ENCODE peak calls at places on chromosome 18, in six cellular contexts. One of them, this sample, is unnamed.

GRCh38 chr18:515156-515815 is 14.8 kb upstream of the COLEC12 start:
- DNase-seq in T-helper 2 cell: no peak
- DNase-seq in GM12892: no peak
- DNase-seq in spleen: no peak
- DNase-seq in MG63: peak
- DNase-seq in Karpas-422: no peak
- DNase-seq in this sample: no peak

GRCh38 chr18:44128365-44128764 is 552.3 kb upstream of the SETBP1 start:
- DNase-seq in T-helper 2 cell: no peak
- DNase-seq in GM12892: no peak
- DNase-seq in spleen: no peak
- DNase-seq in MG63: no peak
- DNase-seq in Karpas-422: no peak
- DNase-seq in this sample: no peak

GRCh38 chr18:62937065-62937464 is 221.7 kb downstream of the PHLPP1 start:
- DNase-seq in T-helper 2 cell: no peak
- DNase-seq in GM12892: no peak
- DNase-seq in spleen: no peak
- DNase-seq in MG63: peak
- DNase-seq in Karpas-422: no peak
- DNase-seq in this sample: no peak

GRCh38 chr18:56314396-56314795 is 324.0 kb downstream of the TXNL1 start:
- DNase-seq in T-helper 2 cell: no peak
- DNase-seq in GM12892: no peak
- DNase-seq in spleen: no peak
- DNase-seq in MG63: no peak
- DNase-seq in Karpas-422: no peak
- DNase-seq in this sample: no peak

GRCh38 chr18:78859686-78860085 is 119.9 kb upstream of the SALL3 start:
- DNase-seq in T-helper 2 cell: no peak
- DNase-seq in GM12892: no peak
- DNase-seq in spleen: no peak
- DNase-seq in MG63: no peak
- DNase-seq in Karpas-422: no peak
- DNase-seq in this sample: no peak

GRCh38 chr18:7608798-7609197 is 41.7 kb downstream of the PTPRM start:
- DNase-seq in T-helper 2 cell: no peak
- DNase-seq in GM12892: no peak
- DNase-seq in spleen: no peak
- DNase-seq in MG63: no peak
- DNase-seq in Karpas-422: no peak
- DNase-seq in this sample: no peak

GRCh38 chr18:49562481-49563129 is 748 bp downstream of the LIPG start:
- DNase-seq in T-helper 2 cell: no peak
- DNase-seq in GM12892: no peak
- DNase-seq in spleen: no peak
- DNase-seq in MG63: no peak
- DNase-seq in Karpas-422: no peak
- DNase-seq in this sample: no peak

GRCh38 chr18:79941473-79942119 is 9.9 kb downstream of the SLC66A2 start:
- DNase-seq in T-helper 2 cell: no peak
- DNase-seq in GM12892: no peak
- DNase-seq in spleen: peak
- DNase-seq in MG63: no peak
- DNase-seq in Karpas-422: no peak
- DNase-seq in this sample: no peak

GRCh38 chr18:62555135-62555534 is 32.3 kb downstream of the ZCCHC2 start:
- DNase-seq in T-helper 2 cell: no peak
- DNase-seq in GM12892: no peak
- DNase-seq in spleen: no peak
- DNase-seq in MG63: no peak
- DNase-seq in Karpas-422: no peak
- DNase-seq in this sample: no peak

GRCh38 chr18:56851774-56852173 is 200.6 kb downstream of the WDR7 start:
- DNase-seq in T-helper 2 cell: no peak
- DNase-seq in GM12892: no peak
- DNase-seq in spleen: no peak
- DNase-seq in MG63: no peak
- DNase-seq in Karpas-422: no peak
- DNase-seq in this sample: no peak

GRCh38 chr18:64851796-64852195 is 702.9 kb upstream of the LINC00305 start:
- DNase-seq in T-helper 2 cell: no peak
- DNase-seq in GM12892: no peak
- DNase-seq in spleen: no peak
- DNase-seq in MG63: no peak
- DNase-seq in Karpas-422: no peak
- DNase-seq in this sample: no peak

GRCh38 chr18:66682855-66683322 is 79.0 kb upstream of the CDH19 start:
- DNase-seq in T-helper 2 cell: no peak
- DNase-seq in GM12892: no peak
- DNase-seq in spleen: no peak
- DNase-seq in MG63: no peak
- DNase-seq in Karpas-422: no peak
- DNase-seq in this sample: no peak

GRCh38 chr18:3848316-3848715 is 398.3 kb downstream of the TGIF1 start:
- DNase-seq in T-helper 2 cell: no peak
- DNase-seq in GM12892: no peak
- DNase-seq in spleen: no peak
- DNase-seq in MG63: no peak
- DNase-seq in Karpas-422: no peak
- DNase-seq in this sample: no peak

GRCh38 chr18:53906681-53907080 is 317.8 kb downstream of the MBD2 start:
- DNase-seq in T-helper 2 cell: no peak
- DNase-seq in GM12892: no peak
- DNase-seq in spleen: no peak
- DNase-seq in MG63: peak
- DNase-seq in Karpas-422: no peak
- DNase-seq in this sample: no peak

GRCh38 chr18:9055185-9055584 is 47.3 kb upstream of the NDUFV2 start:
- DNase-seq in T-helper 2 cell: no peak
- DNase-seq in GM12892: no peak
- DNase-seq in spleen: no peak
- DNase-seq in MG63: no peak
- DNase-seq in Karpas-422: no peak
- DNase-seq in this sample: no peak

GRCh38 chr18:40133253-40133652 is 1821.8 kb upstream of the PIK3C3 start:
- DNase-seq in T-helper 2 cell: no peak
- DNase-seq in GM12892: no peak
- DNase-seq in spleen: no peak
- DNase-seq in MG63: no peak
- DNase-seq in Karpas-422: no peak
- DNase-seq in this sample: no peak

GRCh38 chr18:64111950-64112349 is 36.9 kb downstream of the LINC00305 start:
- DNase-seq in T-helper 2 cell: no peak
- DNase-seq in GM12892: no peak
- DNase-seq in spleen: no peak
- DNase-seq in MG63: no peak
- DNase-seq in Karpas-422: no peak
- DNase-seq in this sample: no peak

GRCh38 chr18:6242004-6242403 is 172.7 kb downstream of the L3MBTL4 start:
- DNase-seq in T-helper 2 cell: no peak
- DNase-seq in GM12892: no peak
- DNase-seq in spleen: no peak
- DNase-seq in MG63: no peak
- DNase-seq in Karpas-422: peak
- DNase-seq in this sample: no peak

GRCh38 chr18:43501099-43501498 is 223.8 kb upstream of the SYT4 start:
- DNase-seq in T-helper 2 cell: no peak
- DNase-seq in GM12892: no peak
- DNase-seq in spleen: no peak
- DNase-seq in MG63: no peak
- DNase-seq in Karpas-422: no peak
- DNase-seq in this sample: no peak

GRCh38 chr18:67483237-67483636 is 33.3 kb downstream of the DSEL start:
- DNase-seq in T-helper 2 cell: no peak
- DNase-seq in GM12892: no peak
- DNase-seq in spleen: no peak
- DNase-seq in MG63: peak
- DNase-seq in Karpas-422: no peak
- DNase-seq in this sample: no peak

GRCh38 chr18:3248062-3248669 is 565 bp downstream of the MYL12A start:
- DNase-seq in T-helper 2 cell: no peak
- DNase-seq in GM12892: no peak
- DNase-seq in spleen: no peak
- DNase-seq in MG63: peak
- DNase-seq in Karpas-422: peak
- DNase-seq in this sample: no peak

GRCh38 chr18:22711381-22711717 is 221.8 kb upstream of the RBBP8 start:
- DNase-seq in T-helper 2 cell: no peak
- DNase-seq in GM12892: no peak
- DNase-seq in spleen: no peak
- DNase-seq in MG63: no peak
- DNase-seq in Karpas-422: no peak
- DNase-seq in this sample: no peak

GRCh38 chr18:54742654-54743053 is 85.6 kb upstream of the RAB27B start:
- DNase-seq in T-helper 2 cell: no peak
- DNase-seq in GM12892: no peak
- DNase-seq in spleen: no peak
- DNase-seq in MG63: peak
- DNase-seq in Karpas-422: no peak
- DNase-seq in this sample: no peak

GRCh38 chr18:50819027-50819726 is 639 bp downstream of the MRO start:
- DNase-seq in T-helper 2 cell: no peak
- DNase-seq in GM12892: no peak
- DNase-seq in spleen: peak
- DNase-seq in MG63: peak
- DNase-seq in Karpas-422: no peak
- DNase-seq in this sample: no peak

GRCh38 chr18:23042133-23042532 is 93.2 kb upstream of the CABLES1 start:
- DNase-seq in T-helper 2 cell: no peak
- DNase-seq in GM12892: no peak
- DNase-seq in spleen: no peak
- DNase-seq in MG63: peak
- DNase-seq in Karpas-422: no peak
- DNase-seq in this sample: no peak

GRCh38 chr18:48797841-48798255 is 152.9 kb downstream of the SMAD7 start:
- DNase-seq in T-helper 2 cell: no peak
- DNase-seq in GM12892: no peak
- DNase-seq in spleen: peak
- DNase-seq in MG63: no peak
- DNase-seq in Karpas-422: peak
- DNase-seq in this sample: no peak

GRCh38 chr18:73696171-73696570 is 451.5 kb downstream of the FBXO15 start:
- DNase-seq in T-helper 2 cell: no peak
- DNase-seq in GM12892: no peak
- DNase-seq in spleen: no peak
- DNase-seq in MG63: no peak
- DNase-seq in Karpas-422: no peak
- DNase-seq in this sample: no peak

GRCh38 chr18:46155652-46156051 is 51.5 kb downstream of the HAUS1 start:
- DNase-seq in T-helper 2 cell: no peak
- DNase-seq in GM12892: no peak
- DNase-seq in spleen: no peak
- DNase-seq in MG63: peak
- DNase-seq in Karpas-422: no peak
- DNase-seq in this sample: peak

GRCh38 chr18:79259218-79259617 is 136.5 kb upstream of the NFATC1 start:
- DNase-seq in T-helper 2 cell: no peak
- DNase-seq in GM12892: no peak
- DNase-seq in spleen: no peak
- DNase-seq in MG63: no peak
- DNase-seq in Karpas-422: no peak
- DNase-seq in this sample: no peak

GRCh38 chr18:48104703-48105102 is 174.2 kb upstream of the SMAD2 start:
- DNase-seq in T-helper 2 cell: no peak
- DNase-seq in GM12892: no peak
- DNase-seq in spleen: no peak
- DNase-seq in MG63: no peak
- DNase-seq in Karpas-422: no peak
- DNase-seq in this sample: no peak

GRCh38 chr18:36572135-36572856 is 256.5 kb downstream of the TPGS2 start:
- DNase-seq in T-helper 2 cell: no peak
- DNase-seq in GM12892: no peak
- DNase-seq in spleen: no peak
- DNase-seq in MG63: peak
- DNase-seq in Karpas-422: peak
- DNase-seq in this sample: no peak

GRCh38 chr18:69874058-69874457 is 73.6 kb downstream of the CD226 start:
- DNase-seq in T-helper 2 cell: no peak
- DNase-seq in GM12892: no peak
- DNase-seq in spleen: no peak
- DNase-seq in MG63: no peak
- DNase-seq in Karpas-422: no peak
- DNase-seq in this sample: no peak

GRCh38 chr18:1252534-1252933 is 347.9 kb downstream of the ADCYAP1 start:
- DNase-seq in T-helper 2 cell: no peak
- DNase-seq in GM12892: no peak
- DNase-seq in spleen: no peak
- DNase-seq in MG63: no peak
- DNase-seq in Karpas-422: no peak
- DNase-seq in this sample: no peak

GRCh38 chr18:55300469-55301195 is 287.4 kb downstream of the TCF4 start:
- DNase-seq in T-helper 2 cell: no peak
- DNase-seq in GM12892: no peak
- DNase-seq in spleen: no peak
- DNase-seq in MG63: peak
- DNase-seq in Karpas-422: peak
- DNase-seq in this sample: no peak

GRCh38 chr18:73924836-73925235 is 222.8 kb downstream of the FBXO15 start:
- DNase-seq in T-helper 2 cell: no peak
- DNase-seq in GM12892: no peak
- DNase-seq in spleen: no peak
- DNase-seq in MG63: no peak
- DNase-seq in Karpas-422: no peak
- DNase-seq in this sample: no peak

GRCh38 chr18:62586148-62586774 is 63.4 kb downstream of the ZCCHC2 start:
- DNase-seq in T-helper 2 cell: no peak
- DNase-seq in GM12892: peak
- DNase-seq in spleen: peak
- DNase-seq in MG63: peak
- DNase-seq in Karpas-422: peak
- DNase-seq in this sample: peak

GRCh38 chr18:54822872-54823845 is 5.1 kb upstream of the RAB27B start:
- DNase-seq in T-helper 2 cell: no peak
- DNase-seq in GM12892: no peak
- DNase-seq in spleen: no peak
- DNase-seq in MG63: peak
- DNase-seq in Karpas-422: no peak
- DNase-seq in this sample: no peak

This sample was measured in effector memory CD4-positive, alpha-beta T cell.